ENCODE peak calls at places on chromosomes 5 and 9, in eight cellular contexts. G is uterus; J is neural progenitor cell; K is psoas muscle; X is OCI-LY7; E is CD8-positive, alpha-beta T cell; N is thyroid gland; I is HepG2. Y is an unnamed sample.

GRCh38 chr5:38036765-38037164 is 196.9 kb upstream of the GDNF start:
- DNase-seq in J (no peak), E (no peak), G (no peak), N (no peak), K (no peak), I (no peak), X (no peak), Y (no peak)

GRCh38 chr9:121404906-121405305 is 34.9 kb upstream of the STOM start:
- DNase-seq in J (no peak), I (no peak), E (no peak), X (no peak), G (no peak), N (no peak), K (no peak), Y (no peak)

GRCh38 chr5:139745121-139745799 is 50.3 kb upstream of the PSD2 start:
- DNase-seq in E (no peak), K (peak; percentile 81), G (peak; percentile 57), N (peak; percentile 27), X (no peak), I (no peak), J (no peak), Y (peak; percentile 48)

GRCh38 chr5:98128271-98128670 is 645.2 kb upstream of the RGMB start:
- DNase-seq in K (no peak), E (no peak), G (no peak), N (no peak), J (no peak), X (no peak), I (no peak), Y (no peak)

GRCh38 chr9:32708480-32709150 is 73.1 kb upstream of the TAF1L start:
- DNase-seq in E (no peak), K (no peak), G (no peak), X (no peak), N (no peak), J (no peak), I (no peak), Y (no peak)

GRCh38 chr5:773517-774264 is 10.8 kb downstream of the ZDHHC11B start:
- DNase-seq in E (no peak), X (no peak), N (no peak), J (no peak), G (no peak), I (no peak), K (no peak), Y (no peak)

GRCh38 chr9:129835860-129836223 is 584 bp downstream of the USP20 start:
- DNase-seq in E (peak; percentile 6), N (no peak), J (peak; percentile 85), G (no peak), K (no peak), X (no peak), I (no peak), Y (no peak)

GRCh38 chr9:99588747-99589146 is 232.9 kb upstream of the NR4A3 start:
- DNase-seq in X (no peak), E (no peak), K (no peak), J (no peak), I (no peak), N (no peak), G (no peak), Y (no peak)

GRCh38 chr9:89869774-89870173 is 265.0 kb downstream of the GADD45G start:
- DNase-seq in G (peak; percentile 11), J (no peak), K (no peak), I (no peak), E (no peak), X (no peak), N (no peak), Y (no peak)

GRCh38 chr5:145856285-145856818 is 16.5 kb downstream of the GRXCR2 start:
- DNase-seq in X (no peak), E (no peak), G (peak; percentile 48), K (peak; percentile 64), J (peak; percentile 73), N (peak; percentile 42), I (peak; percentile 30), Y (peak; percentile 55)

GRCh38 chr5:145852990-145853389 is 17.8 kb upstream of the PRELID2 start:
- DNase-seq in E (no peak), J (no peak), X (no peak), I (no peak), K (no peak), G (no peak), N (no peak), Y (no peak)

GRCh38 chr5:145853952-145854351 is 18.8 kb upstream of the PRELID2 start:
- DNase-seq in G (no peak), J (no peak), X (no peak), E (no peak), K (no peak), I (no peak), N (no peak), Y (no peak)

GRCh38 chr5:145855842-145856267 is 17.0 kb downstream of the GRXCR2 start:
- DNase-seq in E (no peak), K (no peak), X (no peak), N (peak; percentile 72), J (no peak), I (peak; percentile 65), G (no peak), Y (no peak)

GRCh38 chr5:145854651-145855258 is 18.1 kb downstream of the GRXCR2 start:
- DNase-seq in X (no peak), J (no peak), G (no peak), N (no peak), E (no peak), I (peak; percentile 23), K (no peak), Y (no peak)
- H3K27ac ChIP-seq in X (no peak overlapping the region), J (no peak overlapping the region), G (no peak overlapping the region), N (no peak overlapping the region), E (no peak overlapping the region), I (no peak overlapping the region), K (no peak overlapping the region), Y (peak overlapping the region; percentile 77)

GRCh38 chr5:68027519-68027918 is 188.0 kb upstream of the PIK3R1 start:
- DNase-seq in J (no peak), I (no peak), G (peak; percentile 40), K (no peak), X (no peak), N (peak; percentile 55), E (no peak), Y (no peak)
- H3K4me3 ChIP-seq in J (no peak overlapping the region), I (no peak overlapping the region), G (no peak overlapping the region), K (no peak overlapping the region), X (no peak overlapping the region), N (no peak overlapping the region), E (no peak overlapping the region), Y (no peak overlapping the region)

GRCh38 chr9:114094971-114095370 is 4.1 kb downstream of the KIF12 start:
- DNase-seq in N (no peak), G (peak; percentile 10), X (no peak), E (no peak), I (no peak), K (no peak), J (no peak), Y (no peak)

GRCh38 chr9:114097613-114098020 is 1.5 kb downstream of the KIF12 start:
- DNase-seq in J (peak; percentile 32), I (no peak), E (no peak), K (no peak), N (peak; percentile 9), X (no peak), G (peak; percentile 17), Y (peak; percentile 59)

GRCh38 chr9:114096866-114097612 is 2.1 kb downstream of the KIF12 start:
- DNase-seq in J (no peak), G (peak; percentile 13), N (no peak), X (no peak), E (no peak), I (no peak), K (no peak), Y (no peak)

GRCh38 chr9:114098021-114098659 is 952 bp downstream of the KIF12 start:
- DNase-seq in N (peak; percentile 88), I (no peak), J (peak; percentile 80), E (no peak), G (peak; percentile 26), K (peak; percentile 65), X (no peak), Y (peak; percentile 86)

GRCh38 chr9:114096041-114096511 is 3.0 kb downstream of the KIF12 start:
- DNase-seq in K (no peak), I (no peak), E (no peak), X (no peak), G (peak; percentile 14), J (peak; percentile 52), N (no peak), Y (no peak)
- TF ChIP-seq CTCF in K (no peak), I (peak; percentile 61), E (no peak), X (peak; percentile 45), G (no peak), J (peak; percentile 55), N (no peak), Y (no peak)

GRCh38 chr5:123283537-123283936 is 139.7 kb downstream of the CEP120 start:
- DNase-seq in G (no peak), K (no peak), J (no peak), N (no peak), E (no peak), X (no peak), I (no peak), Y (no peak)
- H3K27ac ChIP-seq in G (no peak overlapping the region), K (no peak overlapping the region), J (no peak overlapping the region), N (no peak overlapping the region), E (no peak overlapping the region), X (no peak overlapping the region), I (no peak overlapping the region), Y (no peak overlapping the region)

GRCh38 chr5:172641359-172642045 is 439 bp downstream of the NEURL1B start:
- DNase-seq in K (peak; percentile 59), G (peak; percentile 62), E (no peak), N (no peak), J (peak; percentile 68), I (no peak), X (peak; percentile 7), Y (no peak)
- H3K4me3 ChIP-seq in K (peak overlapping the region; percentile 81), G (peak overlapping the region; percentile 92), E (no peak overlapping the region), N (peak overlapping the region; percentile 55), J (peak overlapping the region; percentile 92), I (peak overlapping the region; percentile 47), X (peak overlapping the region; percentile 59), Y (peak overlapping the region; percentile 77)

DNA sequence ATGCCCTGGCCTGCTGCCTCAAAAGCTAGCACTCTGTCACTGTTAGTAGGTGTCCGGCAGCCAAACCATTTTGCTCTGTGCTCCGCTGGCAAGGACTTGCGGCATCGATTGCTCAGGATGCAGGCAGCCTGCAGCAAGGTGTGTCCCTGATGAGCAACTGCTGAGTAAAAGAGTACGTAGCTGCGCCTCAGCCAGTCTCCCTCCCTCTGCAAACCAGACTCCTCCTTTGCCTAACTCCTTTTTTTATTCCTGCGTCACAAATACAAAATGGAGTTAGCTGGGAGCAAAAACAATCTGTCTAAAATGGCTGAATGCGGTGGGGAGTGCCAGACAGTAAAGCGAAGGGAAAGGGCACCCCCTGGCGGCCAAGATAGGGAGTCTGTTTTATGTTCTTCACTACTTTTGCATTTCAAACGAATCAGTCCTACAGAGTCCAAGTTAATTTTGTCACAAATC is 61.1 kb downstream of the DIAPH1 start:
- DNase-seq in X (peak; percentile 86), I (peak; percentile 50), K (peak; percentile 90), G (peak; percentile 87), N (peak; percentile 81), J (peak; percentile 91), E (peak; percentile 53), Y (peak; percentile 90)
- TF ChIP-seq CTCF in X (peak; percentile 99), I (peak; percentile 83), K (peak; percentile 88), G (peak; percentile 73), N (peak; percentile 78), J (peak; percentile 91), E (peak; percentile 73), Y (peak; percentile 68)

GRCh38 chr9:105458404-105458803 is 10.6 kb downstream of the FSD1L start:
- DNase-seq in G (no peak), E (no peak), N (no peak), X (peak; percentile 37), K (no peak), J (no peak), I (no peak), Y (no peak)
- H3K27ac ChIP-seq in G (no peak overlapping the region), E (no peak overlapping the region), N (no peak overlapping the region), X (no peak overlapping the region), K (peak overlapping the region; percentile 96), J (no peak overlapping the region), I (no peak overlapping the region), Y (no peak overlapping the region)